ENCODE peak calls at places on chromosomes 16 and 17, in seven cellular contexts. One of them, this sample, is unnamed.

GRCh38 chr17:8557176-8557806 is 73.2 kb downstream of the MYH10 start:
- DNase-seq in neural progenitor cell: no peak
- DNase-seq in naive B cell: no peak
- DNase-seq in fibroblast of lung: peak; percentile 27
- DNase-seq in NCI-H1436: no peak
- DNase-seq in HFF-Myc: no peak
- DNase-seq in activated CD4-positive, alpha-beta T cell treated with anti-CD3 and anti-CD28 coated beads for 24 hours: no peak
- DNase-seq in this sample: no peak

GRCh38 chr16:49832177-49832576 is 23.7 kb downstream of the ZNF423 start:
- DNase-seq in neural progenitor cell: no peak
- DNase-seq in naive B cell: no peak
- DNase-seq in fibroblast of lung: no peak
- DNase-seq in NCI-H1436: no peak
- DNase-seq in HFF-Myc: no peak
- DNase-seq in activated CD4-positive, alpha-beta T cell treated with anti-CD3 and anti-CD28 coated beads for 24 hours: no peak
- DNase-seq in this sample: no peak

GRCh38 chr16:54290203-54291106 is 3.9 kb upstream of the IRX3 start:
- DNase-seq in neural progenitor cell: peak; percentile 67
- DNase-seq in naive B cell: no peak
- DNase-seq in fibroblast of lung: no peak
- DNase-seq in NCI-H1436: no peak
- DNase-seq in HFF-Myc: no peak
- DNase-seq in activated CD4-positive, alpha-beta T cell treated with anti-CD3 and anti-CD28 coated beads for 24 hours: no peak
- DNase-seq in this sample: no peak

GRCh38 chr16:57504001-57504400 is 17.7 kb upstream of the DOK4 start:
- DNase-seq in neural progenitor cell: no peak
- DNase-seq in naive B cell: no peak
- DNase-seq in fibroblast of lung: no peak
- DNase-seq in NCI-H1436: peak; percentile 20
- DNase-seq in HFF-Myc: no peak
- DNase-seq in activated CD4-positive, alpha-beta T cell treated with anti-CD3 and anti-CD28 coated beads for 24 hours: no peak
- DNase-seq in this sample: no peak

GRCh38 chr17:74733365-74734122 is 3.5 kb upstream of the RAB37 start:
- DNase-seq in neural progenitor cell: no peak
- DNase-seq in naive B cell: no peak
- DNase-seq in fibroblast of lung: no peak
- DNase-seq in NCI-H1436: no peak
- DNase-seq in HFF-Myc: no peak
- DNase-seq in activated CD4-positive, alpha-beta T cell treated with anti-CD3 and anti-CD28 coated beads for 24 hours: no peak
- DNase-seq in this sample: no peak

GRCh38 chr16:6032438-6032837 is 934.8 kb upstream of the EEF2KMT start:
- DNase-seq in neural progenitor cell: no peak
- DNase-seq in naive B cell: no peak
- DNase-seq in fibroblast of lung: no peak
- DNase-seq in NCI-H1436: no peak
- DNase-seq in HFF-Myc: no peak
- DNase-seq in activated CD4-positive, alpha-beta T cell treated with anti-CD3 and anti-CD28 coated beads for 24 hours: no peak
- DNase-seq in this sample: no peak

GRCh38 chr16:30458561-30459394 is 13.1 kb upstream of the SEPHS2 start:
- DNase-seq in neural progenitor cell: no peak
- DNase-seq in naive B cell: peak; percentile 49
- DNase-seq in fibroblast of lung: no peak
- DNase-seq in NCI-H1436: no peak
- DNase-seq in HFF-Myc: no peak
- DNase-seq in activated CD4-positive, alpha-beta T cell treated with anti-CD3 and anti-CD28 coated beads for 24 hours: peak; percentile 82
- DNase-seq in this sample: peak; percentile 77

GRCh38 chr16:31179153-31179746 is 689 bp upstream of the FUS start:
- DNase-seq in neural progenitor cell: no peak
- DNase-seq in naive B cell: peak; percentile 25
- DNase-seq in fibroblast of lung: no peak
- DNase-seq in NCI-H1436: no peak
- DNase-seq in HFF-Myc: no peak
- DNase-seq in activated CD4-positive, alpha-beta T cell treated with anti-CD3 and anti-CD28 coated beads for 24 hours: no peak
- DNase-seq in this sample: no peak

GRCh38 chr17:16940116-16940881 is 31.6 kb downstream of the TNFRSF13B start:
- DNase-seq in neural progenitor cell: peak; percentile 21
- DNase-seq in naive B cell: no peak
- DNase-seq in fibroblast of lung: no peak
- DNase-seq in NCI-H1436: no peak
- DNase-seq in HFF-Myc: no peak
- DNase-seq in activated CD4-positive, alpha-beta T cell treated with anti-CD3 and anti-CD28 coated beads for 24 hours: no peak
- DNase-seq in this sample: no peak

GRCh38 chr17:71600137-71600789 is 520.6 kb upstream of the SOX9 start:
- DNase-seq in neural progenitor cell: no peak
- DNase-seq in naive B cell: no peak
- DNase-seq in fibroblast of lung: no peak
- DNase-seq in NCI-H1436: peak; percentile 21
- DNase-seq in HFF-Myc: no peak
- DNase-seq in activated CD4-positive, alpha-beta T cell treated with anti-CD3 and anti-CD28 coated beads for 24 hours: no peak
- DNase-seq in this sample: no peak

GRCh38 chr17:65817951-65818350 is 256.5 kb upstream of the AXIN2 start:
- DNase-seq in neural progenitor cell: no peak
- DNase-seq in naive B cell: no peak
- DNase-seq in fibroblast of lung: no peak
- DNase-seq in NCI-H1436: no peak
- DNase-seq in HFF-Myc: no peak
- DNase-seq in activated CD4-positive, alpha-beta T cell treated with anti-CD3 and anti-CD28 coated beads for 24 hours: no peak
- DNase-seq in this sample: no peak

GRCh38 chr17:1764274-1764673 is 2.4 kb downstream of the SERPINF1 start:
- DNase-seq in neural progenitor cell: no peak
- DNase-seq in naive B cell: peak; percentile 51
- DNase-seq in fibroblast of lung: peak; percentile 83
- DNase-seq in NCI-H1436: no peak
- DNase-seq in HFF-Myc: peak; percentile 80
- DNase-seq in activated CD4-positive, alpha-beta T cell treated with anti-CD3 and anti-CD28 coated beads for 24 hours: peak; percentile 17
- DNase-seq in this sample: no peak

GRCh38 chr17:64502809-64503208 is 3.3 kb downstream of the DDX5 start:
- DNase-seq in neural progenitor cell: no peak
- DNase-seq in naive B cell: peak; percentile 3
- DNase-seq in fibroblast of lung: peak; percentile 59
- DNase-seq in NCI-H1436: no peak
- DNase-seq in HFF-Myc: no peak
- DNase-seq in activated CD4-positive, alpha-beta T cell treated with anti-CD3 and anti-CD28 coated beads for 24 hours: no peak
- DNase-seq in this sample: no peak

GRCh38 chr16:11557811-11558210 is 28.9 kb downstream of the LITAF start:
- DNase-seq in neural progenitor cell: no peak
- DNase-seq in naive B cell: no peak
- DNase-seq in fibroblast of lung: no peak
- DNase-seq in NCI-H1436: no peak
- DNase-seq in HFF-Myc: no peak
- DNase-seq in activated CD4-positive, alpha-beta T cell treated with anti-CD3 and anti-CD28 coated beads for 24 hours: no peak
- DNase-seq in this sample: no peak

GRCh38 chr17:82392209-82392920 is 20.8 kb downstream of the UTS2R start:
- DNase-seq in neural progenitor cell: no peak
- DNase-seq in naive B cell: no peak
- DNase-seq in fibroblast of lung: no peak
- DNase-seq in NCI-H1436: no peak
- DNase-seq in HFF-Myc: no peak
- DNase-seq in activated CD4-positive, alpha-beta T cell treated with anti-CD3 and anti-CD28 coated beads for 24 hours: no peak
- DNase-seq in this sample: no peak

GRCh38 chr16:83335076-83335475 is 472.7 kb upstream of the HSBP1 start:
- DNase-seq in neural progenitor cell: no peak
- DNase-seq in naive B cell: no peak
- DNase-seq in fibroblast of lung: peak; percentile 55
- DNase-seq in NCI-H1436: no peak
- DNase-seq in HFF-Myc: no peak
- DNase-seq in activated CD4-positive, alpha-beta T cell treated with anti-CD3 and anti-CD28 coated beads for 24 hours: no peak
- DNase-seq in this sample: no peak

GRCh38 chr17:27593857-27594255 is 37.1 kb upstream of the LGALS9 start:
- DNase-seq in neural progenitor cell: no peak
- DNase-seq in naive B cell: no peak
- DNase-seq in fibroblast of lung: no peak
- DNase-seq in NCI-H1436: no peak
- DNase-seq in HFF-Myc: no peak
- DNase-seq in activated CD4-positive, alpha-beta T cell treated with anti-CD3 and anti-CD28 coated beads for 24 hours: no peak
- DNase-seq in this sample: no peak

GRCh38 chr16:76222087-76222486 is 55.1 kb upstream of the CNTNAP4 start:
- DNase-seq in neural progenitor cell: no peak
- DNase-seq in naive B cell: no peak
- DNase-seq in fibroblast of lung: no peak
- DNase-seq in NCI-H1436: no peak
- DNase-seq in HFF-Myc: no peak
- DNase-seq in activated CD4-positive, alpha-beta T cell treated with anti-CD3 and anti-CD28 coated beads for 24 hours: no peak
- DNase-seq in this sample: no peak

GRCh38 chr17:43974541-43975315 is 21.0 kb upstream of the PYY start:
- DNase-seq in neural progenitor cell: peak; percentile 23
- DNase-seq in naive B cell: no peak
- DNase-seq in fibroblast of lung: no peak
- DNase-seq in NCI-H1436: no peak
- DNase-seq in HFF-Myc: no peak
- DNase-seq in activated CD4-positive, alpha-beta T cell treated with anti-CD3 and anti-CD28 coated beads for 24 hours: no peak
- DNase-seq in this sample: no peak

GRCh38 chr16:11629071-11630030 is 38.9 kb upstream of the SNN start:
- DNase-seq in neural progenitor cell: no peak
- DNase-seq in naive B cell: peak; percentile 60
- DNase-seq in fibroblast of lung: peak; percentile 62
- DNase-seq in NCI-H1436: no peak
- DNase-seq in HFF-Myc: no peak
- DNase-seq in activated CD4-positive, alpha-beta T cell treated with anti-CD3 and anti-CD28 coated beads for 24 hours: no peak
- DNase-seq in this sample: no peak

GRCh38 chr16:71859751-71860521 is 14.2 kb downstream of the ATXN1L start:
- DNase-seq in neural progenitor cell: no peak
- DNase-seq in naive B cell: no peak
- DNase-seq in fibroblast of lung: no peak
- DNase-seq in NCI-H1436: no peak
- DNase-seq in HFF-Myc: no peak
- DNase-seq in activated CD4-positive, alpha-beta T cell treated with anti-CD3 and anti-CD28 coated beads for 24 hours: no peak
- DNase-seq in this sample: no peak

GRCh38 chr16:56279132-56279531 is 87.8 kb downstream of the GNAO1 start:
- DNase-seq in neural progenitor cell: no peak
- DNase-seq in naive B cell: no peak
- DNase-seq in fibroblast of lung: no peak
- DNase-seq in NCI-H1436: no peak
- DNase-seq in HFF-Myc: no peak
- DNase-seq in activated CD4-positive, alpha-beta T cell treated with anti-CD3 and anti-CD28 coated beads for 24 hours: peak; percentile 35
- DNase-seq in this sample: no peak

GRCh38 chr17:68356520-68356919 is 65.2 kb downstream of the ARSG start:
- DNase-seq in neural progenitor cell: no peak
- DNase-seq in naive B cell: peak; percentile 29
- DNase-seq in fibroblast of lung: peak; percentile 74
- DNase-seq in NCI-H1436: no peak
- DNase-seq in HFF-Myc: no peak
- DNase-seq in activated CD4-positive, alpha-beta T cell treated with anti-CD3 and anti-CD28 coated beads for 24 hours: peak; percentile 29
- DNase-seq in this sample: peak; percentile 50

GRCh38 chr17:38341035-38341721 is 2.6 kb downstream of the GPR179 start:
- DNase-seq in neural progenitor cell: peak; percentile 57
- DNase-seq in naive B cell: no peak
- DNase-seq in fibroblast of lung: no peak
- DNase-seq in NCI-H1436: peak; percentile 77
- DNase-seq in HFF-Myc: no peak
- DNase-seq in activated CD4-positive, alpha-beta T cell treated with anti-CD3 and anti-CD28 coated beads for 24 hours: no peak
- DNase-seq in this sample: no peak

GRCh38 chr17:80931421-80932265 is 60.0 kb upstream of the CHMP6 start:
- DNase-seq in neural progenitor cell: peak; percentile 85
- DNase-seq in naive B cell: no peak
- DNase-seq in fibroblast of lung: peak; percentile 89
- DNase-seq in NCI-H1436: no peak
- DNase-seq in HFF-Myc: peak; percentile 57
- DNase-seq in activated CD4-positive, alpha-beta T cell treated with anti-CD3 and anti-CD28 coated beads for 24 hours: no peak
- DNase-seq in this sample: no peak

GRCh38 chr16:26598989-26599785 is 467.5 kb upstream of the C16orf82 start:
- DNase-seq in neural progenitor cell: peak; percentile 22
- DNase-seq in naive B cell: no peak
- DNase-seq in fibroblast of lung: no peak
- DNase-seq in NCI-H1436: no peak
- DNase-seq in HFF-Myc: no peak
- DNase-seq in activated CD4-positive, alpha-beta T cell treated with anti-CD3 and anti-CD28 coated beads for 24 hours: no peak
- DNase-seq in this sample: no peak

GRCh38 chr16:21260870-21261791 is 17.0 kb downstream of the CRYM start:
- DNase-seq in neural progenitor cell: no peak
- DNase-seq in naive B cell: no peak
- DNase-seq in fibroblast of lung: peak; percentile 72
- DNase-seq in NCI-H1436: peak; percentile 19
- DNase-seq in HFF-Myc: peak; percentile 84
- DNase-seq in activated CD4-positive, alpha-beta T cell treated with anti-CD3 and anti-CD28 coated beads for 24 hours: no peak
- DNase-seq in this sample: no peak

GRCh38 chr17:9109933-9110332 is 88.6 kb downstream of the NTN1 start:
- DNase-seq in neural progenitor cell: no peak
- DNase-seq in naive B cell: no peak
- DNase-seq in fibroblast of lung: no peak
- DNase-seq in NCI-H1436: no peak
- DNase-seq in HFF-Myc: no peak
- DNase-seq in activated CD4-positive, alpha-beta T cell treated with anti-CD3 and anti-CD28 coated beads for 24 hours: no peak
- DNase-seq in this sample: no peak

GRCh38 chr16:87582221-87582965 is 19.9 kb upstream of the JPH3 start:
- DNase-seq in neural progenitor cell: peak; percentile 35
- DNase-seq in naive B cell: no peak
- DNase-seq in fibroblast of lung: peak; percentile 86
- DNase-seq in NCI-H1436: no peak
- DNase-seq in HFF-Myc: no peak
- DNase-seq in activated CD4-positive, alpha-beta T cell treated with anti-CD3 and anti-CD28 coated beads for 24 hours: no peak
- DNase-seq in this sample: no peak

GRCh38 chr16:495127-495748 is 32.3 kb upstream of the CAPN15 start:
- DNase-seq in neural progenitor cell: peak; percentile 42
- DNase-seq in naive B cell: no peak
- DNase-seq in fibroblast of lung: peak; percentile 6
- DNase-seq in NCI-H1436: peak; percentile 21
- DNase-seq in HFF-Myc: no peak
- DNase-seq in activated CD4-positive, alpha-beta T cell treated with anti-CD3 and anti-CD28 coated beads for 24 hours: no peak
- DNase-seq in this sample: peak; percentile 64

GRCh38 chr16:50303041-50303604 is 36.8 kb downstream of the ADCY7 start:
- DNase-seq in neural progenitor cell: no peak
- DNase-seq in naive B cell: no peak
- DNase-seq in fibroblast of lung: peak; percentile 84
- DNase-seq in NCI-H1436: no peak
- DNase-seq in HFF-Myc: no peak
- DNase-seq in activated CD4-positive, alpha-beta T cell treated with anti-CD3 and anti-CD28 coated beads for 24 hours: no peak
- DNase-seq in this sample: no peak

GRCh38 chr17:34998205-34998604 is 17.9 kb downstream of the LIG3 start:
- DNase-seq in neural progenitor cell: peak; percentile 77
- DNase-seq in naive B cell: peak; percentile 68
- DNase-seq in fibroblast of lung: peak; percentile 60
- DNase-seq in NCI-H1436: peak; percentile 4
- DNase-seq in HFF-Myc: no peak
- DNase-seq in activated CD4-positive, alpha-beta T cell treated with anti-CD3 and anti-CD28 coated beads for 24 hours: peak; percentile 68
- DNase-seq in this sample: peak; percentile 90

GRCh38 chr16:57270221-57271062 is 14.0 kb downstream of the PLLP start:
- DNase-seq in neural progenitor cell: peak; percentile 74
- DNase-seq in naive B cell: no peak
- DNase-seq in fibroblast of lung: no peak
- DNase-seq in NCI-H1436: no peak
- DNase-seq in HFF-Myc: no peak
- DNase-seq in activated CD4-positive, alpha-beta T cell treated with anti-CD3 and anti-CD28 coated beads for 24 hours: no peak
- DNase-seq in this sample: peak; percentile 15

GRCh38 chr17:4247361-4247980 is 16.3 kb downstream of the ANKFY1 start:
- DNase-seq in neural progenitor cell: no peak
- DNase-seq in naive B cell: no peak
- DNase-seq in fibroblast of lung: no peak
- DNase-seq in NCI-H1436: peak; percentile 97
- DNase-seq in HFF-Myc: no peak
- DNase-seq in activated CD4-positive, alpha-beta T cell treated with anti-CD3 and anti-CD28 coated beads for 24 hours: no peak
- DNase-seq in this sample: no peak

GRCh38 chr17:44170499-44171201 is at the start of gene ASB16:
- DNase-seq in neural progenitor cell: peak; percentile 40
- DNase-seq in naive B cell: no peak
- DNase-seq in fibroblast of lung: peak; percentile 41
- DNase-seq in NCI-H1436: no peak
- DNase-seq in HFF-Myc: no peak
- DNase-seq in activated CD4-positive, alpha-beta T cell treated with anti-CD3 and anti-CD28 coated beads for 24 hours: no peak
- DNase-seq in this sample: no peak

GRCh38 chr16:84526794-84527485 is 22.5 kb upstream of the MEAK7 start:
- DNase-seq in neural progenitor cell: peak; percentile 80
- DNase-seq in naive B cell: no peak
- DNase-seq in fibroblast of lung: peak; percentile 85
- DNase-seq in NCI-H1436: no peak
- DNase-seq in HFF-Myc: no peak
- DNase-seq in activated CD4-positive, alpha-beta T cell treated with anti-CD3 and anti-CD28 coated beads for 24 hours: no peak
- DNase-seq in this sample: no peak

GRCh38 chr16:29985271-29985811 is 10.1 kb downstream of the HIRIP3 start:
- DNase-seq in neural progenitor cell: no peak
- DNase-seq in naive B cell: no peak
- DNase-seq in fibroblast of lung: no peak
- DNase-seq in NCI-H1436: no peak
- DNase-seq in HFF-Myc: no peak
- DNase-seq in activated CD4-positive, alpha-beta T cell treated with anti-CD3 and anti-CD28 coated beads for 24 hours: no peak
- DNase-seq in this sample: no peak

GRCh38 chr17:47883589-47884426 is 12.2 kb upstream of the SP2 start:
- DNase-seq in neural progenitor cell: no peak
- DNase-seq in naive B cell: no peak
- DNase-seq in fibroblast of lung: no peak
- DNase-seq in NCI-H1436: no peak
- DNase-seq in HFF-Myc: no peak
- DNase-seq in activated CD4-positive, alpha-beta T cell treated with anti-CD3 and anti-CD28 coated beads for 24 hours: no peak
- DNase-seq in this sample: no peak

This sample was measured in GM10248.